ENCODE peak calls at places on chromosomes 2 and 18, in four cellular contexts. R, O, P and K are unnamed samples.

GRCh38 chr2:11111811-11112425 is 43.3 kb upstream of the SLC66A3 start:
- DNase-seq in O (no peak), P (no peak), R (no peak), K (no peak)

GRCh38 chr18:4755848-4756247 is 300.7 kb upstream of the DLGAP1 start:
- DNase-seq in R (no peak), P (peak), O (no peak), K (no peak)

GRCh38 chr2:233053928-233054774 is 6.0 kb upstream of the INPP5D start:
- DNase-seq in R (peak), O (peak), P (no peak), K (peak)

GRCh38 chr2:7281348-7281747 is 364.1 kb downstream of the RNF144A start:
- DNase-seq in R (no peak), P (peak), O (no peak), K (no peak)

GRCh38 chr2:129794517-129794916 is 184.9 kb upstream of the RAB6C start:
- DNase-seq in O (no peak), R (no peak), P (no peak), K (no peak)

GRCh38 chr2:47243596-47244323 is 88.7 kb upstream of the STPG4 start:
- DNase-seq in O (no peak), R (no peak), P (no peak), K (no peak)

GRCh38 chr2:240822280-240822847 is 2.3 kb upstream of the KIF1A start:
- DNase-seq in O (no peak), P (no peak), R (no peak), K (no peak)

GRCh38 chr2:105671156-105671555 is 73.6 kb upstream of the NCK2 start:
- DNase-seq in R (no peak), O (no peak), P (no peak), K (no peak)

GRCh38 chr2:190136259-190136658 is 73.7 kb upstream of the MSTN start:
- DNase-seq in O (peak), P (no peak), R (no peak), K (no peak)

GRCh38 chr2:124520953-124521352 is 495.9 kb downstream of the CNTNAP5 start:
- DNase-seq in O (no peak), R (no peak), P (no peak), K (no peak)

GRCh38 chr18:25726278-25726677 is 364.1 kb downstream of the SS18 start:
- DNase-seq in O (no peak), P (no peak), R (no peak), K (no peak)

GRCh38 chr18:23884712-23885375 is 129.7 kb upstream of the TTC39C start:
- DNase-seq in R (no peak), P (no peak), O (peak), K (no peak)

GRCh38 chr2:170585067-170585466 is 130.1 kb upstream of the SP5 start:
- DNase-seq in R (no peak), O (no peak), P (no peak), K (no peak)

GRCh38 chr2:139867601-139868226 is 1087.5 kb upstream of the NXPH2 start:
- DNase-seq in P (no peak), O (no peak), R (no peak), K (no peak)

GRCh38 chr2:134078349-134078748 is 175.5 kb upstream of the MGAT5 start:
- DNase-seq in O (no peak), P (no peak), R (no peak), K (no peak)

GRCh38 chr2:12604248-12604801 is 112.4 kb upstream of the TRIB2 start:
- DNase-seq in R (peak), P (no peak), O (no peak), K (no peak)
- TF ChIP-seq TARDBP in R (no peak), P (no peak), O (no peak), K (no peak)

GRCh38 chr18:811192-812122 is 585 bp downstream of the YES1 start:
- DNase-seq in P (no peak), R (no peak), O (no peak), K (peak)

GRCh38 chr18:814300-815084 is 2.5 kb upstream of the YES1 start:
- DNase-seq in R (peak), P (no peak), O (no peak), K (no peak)

GRCh38 chr18:813405-814071 is 1.5 kb upstream of the YES1 start:
- DNase-seq in P (no peak), R (no peak), O (no peak), K (no peak)

GRCh38 chr18:812123-812672 is at the start of gene YES1:
- DNase-seq in R (peak), P (no peak), O (peak), K (peak)

DNA sequence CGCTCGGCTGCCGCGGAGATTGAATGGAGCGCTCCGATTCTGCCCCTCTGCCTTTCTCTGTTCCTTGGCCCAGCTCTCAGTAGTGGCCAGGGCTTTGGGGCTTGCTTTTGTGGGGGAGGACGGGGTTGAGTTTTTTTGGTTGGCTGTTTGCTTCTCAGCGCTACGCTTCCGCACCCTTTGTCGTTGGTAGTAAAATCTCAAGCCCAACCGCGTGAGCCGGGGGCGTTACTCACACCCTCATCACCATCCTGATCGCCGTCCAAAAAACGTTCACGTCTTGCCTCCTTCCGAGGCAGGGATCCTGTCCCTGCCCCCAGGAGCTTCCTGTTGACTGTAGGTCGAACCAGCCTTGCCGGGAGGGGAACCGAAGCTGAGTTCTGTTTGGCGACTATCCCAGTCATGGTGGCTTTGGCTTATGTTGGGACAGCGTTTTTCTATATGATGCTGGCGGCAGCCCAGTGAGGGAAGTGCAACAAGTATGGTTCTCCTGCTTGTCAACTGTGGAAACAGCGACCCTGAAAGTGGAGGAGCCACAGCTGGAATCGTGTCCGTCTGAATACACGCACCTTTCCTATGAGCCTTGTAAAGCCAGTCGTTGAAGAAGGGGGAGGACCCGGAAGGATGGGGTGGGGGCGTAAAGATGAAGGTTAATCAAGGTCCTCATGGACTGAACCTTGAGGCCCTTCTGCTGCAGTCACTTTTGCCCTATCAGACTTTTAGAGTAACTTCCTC is 797 bp upstream of the YES1 start:
- DNase-seq in O (peak), R (peak), P (peak), K (peak)
- TF ChIP-seq TARDBP in O (no peak), R (peak), P (no peak), K (no peak)

DNA sequence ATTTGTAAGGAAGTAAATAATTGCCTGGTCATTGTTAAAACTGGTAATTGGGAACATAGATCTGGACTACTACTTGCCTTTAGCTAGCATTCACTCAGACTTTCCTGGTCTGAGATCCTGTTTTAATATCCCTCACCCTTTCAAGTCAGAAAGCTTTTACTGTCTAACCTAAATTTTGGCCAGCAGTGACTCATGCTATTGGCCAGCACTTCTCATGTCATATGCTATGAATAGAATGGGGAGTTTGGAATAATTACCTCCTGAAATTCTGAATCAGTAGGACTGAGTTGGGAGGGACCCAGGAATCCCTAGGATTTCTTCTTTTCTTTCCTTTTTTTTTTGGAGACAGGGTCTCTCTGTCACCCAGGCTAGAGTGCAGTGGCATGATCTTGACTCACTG is 19.3 kb downstream of the STK36 start:
- DNase-seq in R (no peak), P (no peak), O (no peak), K (no peak)
- TF ChIP-seq TARDBP in R (no peak), P (no peak), O (no peak), K (no peak)

GRCh38 chr2:235324324-235324723 is 169.5 kb upstream of the AGAP1 start:
- DNase-seq in R (no peak), P (no peak), O (no peak), K (no peak)
- TF ChIP-seq TARDBP in R (no peak), P (no peak), O (no peak), K (no peak)

DNA sequence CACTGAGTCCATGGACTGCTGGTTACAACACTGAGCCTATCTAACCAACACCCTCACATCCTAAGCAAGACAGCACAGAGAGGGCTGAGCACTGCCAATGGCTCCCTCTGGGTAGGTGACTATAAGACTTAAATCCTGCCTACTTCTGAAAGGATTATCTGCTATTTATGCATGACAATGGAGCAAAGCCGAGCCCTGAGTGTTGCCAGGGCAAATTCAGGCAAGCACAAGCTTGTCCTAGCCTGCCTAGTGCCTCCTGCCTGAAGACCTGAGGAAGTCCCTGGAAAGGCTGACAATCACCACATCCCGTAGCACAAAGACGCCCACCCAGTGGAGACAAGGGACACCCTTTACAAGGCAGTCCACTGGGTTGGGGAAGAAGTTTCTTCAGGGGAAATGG is 129.7 kb downstream of the OSR1 start:
- DNase-seq in O (no peak), R (no peak), P (no peak), K (no peak)
- TF ChIP-seq TARDBP in O (no peak), R (no peak), P (no peak), K (no peak)